ENCODE peak calls at places on chromosomes 7 and 10, in five cellular contexts. N, A, J, Q and Y are unnamed samples.

GRCh38 chr7:36039243-36039642 is 113.8 kb upstream of the EEPD1 start:
- DNase-seq in Q (no peak), N (no peak), A (no peak), J (no peak), Y (no peak)

GRCh38 chr10:124688889-124689670 is 55.1 kb downstream of the FAM53B start:
- DNase-seq in A (no peak), N (no peak), Q (no peak), J (no peak), Y (no peak)

GRCh38 chr7:139825666-139826290 is 3.3 kb upstream of the TBXAS1 start:
- DNase-seq in N (no peak), J (no peak), Q (no peak), A (no peak), Y (peak; percentile 87)

GRCh38 chr10:6643962-6644361 is 63.9 kb upstream of the PRKCQ start:
- DNase-seq in A (no peak), Q (no peak), J (no peak), N (no peak), Y (no peak)

GRCh38 chr10:31596765-31597164 is 277.7 kb downstream of the ZEB1 start:
- DNase-seq in A (no peak), N (no peak), J (no peak), Q (no peak), Y (no peak)

GRCh38 chr10:90779573-90779972 is 78.3 kb downstream of the HTR7 start:
- DNase-seq in N (no peak), A (no peak), Q (no peak), J (no peak), Y (no peak)

GRCh38 chr10:91549296-91549695 is 83.6 kb downstream of the PPP1R3C start:
- DNase-seq in A (no peak), N (no peak), J (no peak), Q (peak; percentile 1), Y (no peak)

GRCh38 chr7:22578048-22578770 is 78.2 kb upstream of the STEAP1B start:
- DNase-seq in Q (no peak), A (no peak), N (no peak), J (peak; percentile 87), Y (peak; percentile 82)

GRCh38 chr10:4825868-4826787 is at the start of gene AKR1E2:
- DNase-seq in Q (peak; percentile 81), A (peak; percentile 64), J (peak; percentile 90), N (peak; percentile 92), Y (peak; percentile 85)

GRCh38 chr7:12028508-12028907 is 182.6 kb upstream of the TMEM106B start:
- DNase-seq in Q (no peak), J (peak; percentile 7), N (no peak), A (no peak), Y (peak; percentile 24)

GRCh38 chr7:125563964-125564529 is 634.4 kb upstream of the POT1 start:
- DNase-seq in J (no peak), A (no peak), N (peak; percentile 53), Q (no peak), Y (no peak)

GRCh38 chr7:99027241-99027640 is 116.7 kb downstream of the SMURF1 start:
- DNase-seq in J (no peak), A (no peak), Q (no peak), N (no peak), Y (no peak)

GRCh38 chr10:18140149-18140956 is at the start of gene CACNB2:
- DNase-seq in N (peak; percentile 60), A (peak; percentile 52), Q (peak; percentile 77), J (no peak), Y (peak; percentile 34)

GRCh38 chr10:124092270-124093075 is 925 bp downstream of the CHST15 start:
- DNase-seq in J (no peak), A (peak; percentile 57), N (peak; percentile 66), Q (peak; percentile 82), Y (peak; percentile 58)

GRCh38 chr10:104617831-104618230 is 23.3 kb upstream of the SORCS3 start:
- DNase-seq in A (no peak), Q (no peak), J (peak; percentile 25), N (no peak), Y (no peak)

GRCh38 chr7:129169705-129170319 is 18.6 kb upstream of the SMO start:
- DNase-seq in J (no peak), N (peak; percentile 47), A (no peak), Q (peak; percentile 56), Y (peak; percentile 3)

DNA sequence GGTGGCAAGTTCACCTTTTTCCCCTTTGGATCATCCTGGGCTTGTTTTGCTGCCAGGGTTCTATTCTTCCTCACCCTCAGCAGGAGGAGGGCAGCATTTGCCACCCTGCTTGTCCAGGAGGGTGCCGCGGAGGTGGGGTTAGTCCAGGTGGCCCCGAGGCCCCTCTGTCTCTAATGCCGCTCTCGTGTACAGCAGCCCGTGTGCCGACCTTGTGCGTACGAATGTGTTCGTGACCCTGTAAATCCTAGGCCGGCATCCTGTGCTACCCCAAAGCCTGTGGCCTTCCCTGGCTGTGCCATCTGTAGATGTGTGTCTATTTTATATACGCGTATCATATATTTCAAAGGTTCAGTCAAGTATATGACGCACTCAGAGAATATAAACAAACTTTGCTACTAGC is 10.6 kb downstream of the IQCE start:
- DNase-seq in N (no peak), J (no peak), Q (no peak), A (no peak), Y (no peak)
- H3K27me3 ChIP-seq in N (no peaks in the 10 kb centered on the region), J (no peaks in the 10 kb centered on the region), Q (no peaks in the 10 kb centered on the region), A (no peaks in the 10 kb centered on the region), Y (no peaks in the 10 kb centered on the region)

DNA sequence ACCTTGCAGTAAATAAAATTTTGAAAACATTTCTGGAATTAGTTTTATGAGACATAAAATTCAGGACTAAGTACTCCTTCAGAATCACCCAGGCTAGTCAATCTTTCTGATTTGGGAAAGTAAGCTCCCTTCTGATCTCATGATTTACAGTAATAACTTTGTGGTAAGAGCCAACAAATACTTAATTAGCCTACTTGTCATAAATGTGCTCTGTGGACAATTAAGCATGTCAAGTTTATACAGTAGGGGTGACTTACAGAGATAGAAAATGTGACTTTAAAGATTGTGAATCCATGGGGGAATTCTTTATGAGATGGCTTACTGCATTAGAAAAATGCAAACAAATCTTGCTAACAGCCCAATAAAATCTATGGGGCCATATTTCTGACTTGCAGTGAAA is 616.9 kb upstream of the GHITM start:
- DNase-seq in Q (no peak), J (no peak), A (no peak), N (no peak), Y (no peak)
- H3K9ac ChIP-seq in Q (no peak overlapping the region), J (no peak overlapping the region), A (no peak overlapping the region), N (no peak overlapping the region), Y (no peak overlapping the region)

GRCh38 chr10:48842231-48842630 is 97.4 kb downstream of the LRRC18 start:
- DNase-seq in Q (no peak), N (no peak), J (no peak), A (no peak), Y (no peak)
- H2BK12ac ChIP-seq in Q (no peak overlapping the region), N (no peak overlapping the region), J (no peak overlapping the region), A (no peak overlapping the region), Y (no peak overlapping the region)

GRCh38 chr7:926061-927030 is 28.1 kb downstream of the ADAP1 start:
- DNase-seq in Q (peak; percentile 45), N (no peak), J (no peak), A (no peak), Y (no peak)
- H3K27me3 ChIP-seq in Q (no peaks in the 10 kb centered on the region), N (no peaks in the 10 kb centered on the region), J (no peaks in the 10 kb centered on the region), A (no peaks in the 10 kb centered on the region), Y (peaks cover 5% of the 10 kb centered on the region)

DNA sequence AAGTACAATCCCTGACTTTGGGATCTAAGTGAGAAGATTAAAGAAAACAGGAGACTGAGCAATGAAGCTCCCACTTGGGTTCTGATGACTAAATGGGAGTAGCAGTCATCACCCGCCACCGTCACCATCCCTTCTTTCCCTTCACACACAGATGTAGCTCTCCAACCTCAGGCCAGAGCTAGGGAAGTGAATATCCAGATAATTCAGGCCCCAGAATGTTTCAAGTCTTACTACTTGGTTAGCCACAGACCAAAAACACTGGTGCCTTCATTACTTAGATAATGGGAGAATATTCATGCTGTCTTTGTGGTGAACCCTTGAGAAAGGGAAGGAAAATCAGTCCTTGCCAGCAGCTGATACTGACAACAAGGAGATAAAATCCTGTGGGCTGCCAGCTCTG is 100.7 kb downstream of the OSBPL3 start:
- DNase-seq in Q (no peak), N (no peak), J (no peak), A (no peak), Y (no peak)
- H3K9ac ChIP-seq in Q (no peak overlapping the region), N (no peak overlapping the region), J (no peak overlapping the region), A (no peak overlapping the region), Y (no peak overlapping the region)

GRCh38 chr10:792792-793100 is 103.3 kb upstream of the DIP2C start:
- DNase-seq in J (no peak), A (no peak), Q (no peak), N (no peak), Y (peak; percentile 31)
- H2BK12ac ChIP-seq in J (no peak overlapping the region), A (no peak overlapping the region), Q (no peak overlapping the region), N (no peak overlapping the region), Y (no peak overlapping the region)

GRCh38 chr7:7857143-7857583 is 111.4 kb upstream of the GLCCI1 start:
- DNase-seq in N (no peak), J (no peak), A (no peak), Q (no peak), Y (no peak)
- H3K27me3 ChIP-seq in N (no peaks in the 10 kb centered on the region), J (no peaks in the 10 kb centered on the region), A (no peaks in the 10 kb centered on the region), Q (no peaks in the 10 kb centered on the region), Y (no peaks in the 10 kb centered on the region)

DNA sequence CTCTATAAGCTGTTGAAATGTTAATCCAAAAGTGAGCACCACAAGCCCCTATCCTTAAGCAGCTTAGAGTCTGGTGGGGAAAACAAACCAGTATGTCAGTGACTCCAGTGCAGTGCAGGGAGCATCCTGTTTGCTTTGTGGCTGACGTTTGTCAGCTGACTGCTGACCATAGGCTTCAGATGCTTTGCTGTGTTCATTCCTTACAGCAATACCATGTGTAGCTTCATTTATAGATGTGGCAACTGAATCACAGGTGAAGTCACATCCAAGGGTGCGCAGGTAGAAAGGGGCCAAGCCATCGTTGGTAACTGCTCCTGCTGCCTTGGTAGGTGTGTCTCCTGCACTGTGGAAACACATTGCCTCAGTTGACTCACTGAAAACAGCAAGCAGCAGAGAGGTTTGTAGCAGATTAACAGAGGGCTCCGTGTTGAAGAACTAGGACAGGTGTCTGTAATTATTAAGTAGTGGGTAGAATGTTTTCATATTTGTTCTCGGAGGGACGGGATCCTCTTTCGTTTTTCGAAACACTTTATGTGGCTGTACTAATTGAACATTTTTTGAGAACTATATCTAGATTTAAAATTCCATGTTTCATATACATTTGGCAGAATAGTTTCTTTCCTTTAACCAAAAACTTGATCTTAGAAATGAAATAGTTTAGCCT is 2.0 kb downstream of the INSIG1 start:
- DNase-seq in A (no peak), Q (no peak), J (no peak), N (no peak), Y (peak; percentile 40)
- H3K9ac ChIP-seq in A (peak overlapping the region; percentile 63), Q (no peak overlapping the region), J (no peak overlapping the region), N (peak overlapping the region; percentile 27), Y (peak overlapping the region; percentile 95)

GRCh38 chr7:79968894-79969293 is 165.7 kb upstream of the GNAI1 start:
- DNase-seq in J (no peak), N (no peak), Q (no peak), A (no peak), Y (no peak)
- H2BK12ac ChIP-seq in J (no peak overlapping the region), N (no peak overlapping the region), Q (no peak overlapping the region), A (no peak overlapping the region), Y (no peak overlapping the region)

GRCh38 chr7:151408839-151409554 is 841 bp downstream of the WDR86 start:
- DNase-seq in A (no peak), N (peak; percentile 60), Q (peak; percentile 75), J (no peak), Y (peak; percentile 52)
- H3K27me3 ChIP-seq in A (no peaks in the 10 kb centered on the region), N (no peaks in the 10 kb centered on the region), Q (peaks cover 25% of the 10 kb centered on the region), J (no peaks in the 10 kb centered on the region), Y (peaks cover 50% of the 10 kb centered on the region)